ENCODE peak calls at places on chromosomes 6 and 20, in ten cellular contexts. W is fibroblast of lung; X is uterus; M is kidney glomerular epithelial cell; A is GM20000; T is transverse colon; F is IMR-90; I is stimulated activated naive CD8-positive, alpha-beta T cell treated with anti-CD3 and anti-CD28 coated beads, Interleukin-15, Interleukin-2, amounts not matched to agents 100 U/mL and 50 U/mL, for 24 hours; U is activated T-helper 1 cell treated with anti-CD3 and anti-CD28 coated beads, Interleukin-12 subunit alpha, Interleukin-12 subunit beta, Interleukin-2, Interleukin-4 antibody, amounts not matched to agents 30 ng/mL and 10 ng/mL and 1 ng/mL, durations not matched to agents 14 hours and 24 hours and 36 hours; P is bronchial epithelial cell. R is an unnamed sample.

GRCh38 chr6:109236140-109237081 is 141.1 kb downstream of the CEP57L1 start:
- DNase-seq in M (no peak), W (no peak), F (no peak), U (peak), T (peak), P (no peak), X (no peak), I (peak), A (peak), R (peak)

GRCh38 chr6:83314693-83315092 is 116.2 kb downstream of the ME1 start:
- DNase-seq in M (no peak), F (no peak), T (no peak), A (no peak), U (no peak), X (no peak), I (no peak), P (no peak), W (no peak), R (no peak)

GRCh38 chr20:9981834-9982233 is 53.0 kb upstream of the ANKEF1 start:
- DNase-seq in A (no peak), P (no peak), I (no peak), M (no peak), U (no peak), X (no peak), F (no peak), T (peak), W (peak), R (peak)

GRCh38 chr6:19210849-19211590 is 626.1 kb upstream of the ID4 start:
- DNase-seq in T (no peak), A (no peak), M (no peak), X (no peak), U (no peak), P (no peak), W (no peak), I (peak), F (no peak), R (no peak)

GRCh38 chr20:49951160-49951559 is 15.0 kb downstream of the RNF114 start:
- DNase-seq in W (peak), M (no peak), F (peak), X (no peak), U (no peak), I (no peak), A (no peak), T (no peak), P (peak), R (no peak)

GRCh38 chr6:170031684-170032121 is 259.2 kb downstream of the DLL1 start:
- DNase-seq in W (no peak), X (no peak), T (peak), I (no peak), A (no peak), U (no peak), P (no peak), F (no peak), M (no peak), R (no peak)

GRCh38 chr6:87198496-87198895 is 43.1 kb downstream of the ZNF292 start:
- DNase-seq in P (no peak), U (no peak), M (no peak), X (no peak), T (no peak), W (peak), A (no peak), F (peak), I (no peak), R (no peak)

GRCh38 chr6:35078896-35079295 is 62.2 kb downstream of the TCP11 start:
- DNase-seq in A (no peak), W (no peak), T (no peak), P (no peak), I (no peak), M (no peak), X (no peak), U (no peak), F (no peak), R (no peak)

GRCh38 chr6:125816828-125817280 is 26.1 kb downstream of the NCOA7 start:
- DNase-seq in M (no peak), U (no peak), W (no peak), T (no peak), P (no peak), A (no peak), F (no peak), I (no peak), X (no peak), R (no peak)

GRCh38 chr6:110951986-110952794 is 6.3 kb upstream of the GTF3C6 start:
- DNase-seq in T (no peak), P (peak), A (no peak), I (no peak), F (peak), X (no peak), M (peak), W (peak), U (no peak), R (no peak)

GRCh38 chr20:53922901-53923314 is 147.5 kb downstream of the BCAS1 start:
- DNase-seq in P (peak), A (peak), X (no peak), M (no peak), T (peak), I (no peak), U (no peak), F (no peak), W (peak), R (no peak)

GRCh38 chr6:46486186-46486585 is 5.1 kb downstream of the RCAN2 start:
- DNase-seq in T (no peak), F (no peak), P (no peak), W (no peak), U (no peak), X (no peak), A (no peak), I (no peak), M (no peak), R (no peak)

GRCh38 chr20:63121749-63122405 is 94.1 kb downstream of the YTHDF1 start:
- DNase-seq in W (no peak), M (no peak), U (no peak), X (no peak), A (no peak), F (no peak), T (no peak), I (no peak), P (no peak), R (no peak)

GRCh38 chr6:125104425-125104824 is 49.1 kb upstream of the TPD52L1 start:
- DNase-seq in I (no peak), M (no peak), A (no peak), U (no peak), P (peak), F (peak), T (no peak), W (peak), X (no peak), R (no peak)

GRCh38 chr20:46523696-46524328 is 10.5 kb upstream of the ZNF334 start:
- DNase-seq in U (no peak), I (no peak), F (peak), W (peak), X (no peak), T (no peak), A (no peak), P (peak), M (no peak), R (no peak)

GRCh38 chr6:26240157-26240980 is 124.6 kb upstream of the BTN3A2 start:
- DNase-seq in U (peak), X (peak), A (peak), W (peak), T (peak), M (peak), F (peak), I (peak), P (peak), R (peak)

GRCh38 chr6:160510199-160510598 is 153.9 kb downstream of the LPA start:
- DNase-seq in I (no peak), P (peak), W (peak), M (no peak), X (no peak), F (peak), T (no peak), U (no peak), A (no peak), R (no peak)

GRCh38 chr6:41066867-41067304 is 5.3 kb downstream of the OARD1 start:
- DNase-seq in P (peak), U (peak), W (peak), A (peak), F (peak), M (peak), X (peak), T (peak), I (peak), R (peak)

GRCh38 chr6:132252113-132252512 is 149.2 kb downstream of the MOXD1 start:
- DNase-seq in W (no peak), A (no peak), P (peak), T (no peak), X (no peak), U (no peak), M (no peak), I (no peak), F (no peak), R (no peak)

GRCh38 chr20:37627060-37627766 is 66.6 kb upstream of the CTNNBL1 start:
- DNase-seq in P (peak), X (no peak), W (peak), M (peak), I (peak), T (no peak), U (peak), F (peak), A (peak), R (peak)

GRCh38 chr6:123418101-123418500 is 218.6 kb downstream of the TRDN start:
- DNase-seq in T (no peak), W (no peak), X (no peak), U (no peak), F (no peak), P (no peak), I (no peak), A (no peak), M (no peak), R (no peak)

GRCh38 chr6:72861059-72861458 is 239.2 kb downstream of the KCNQ5 start:
- DNase-seq in A (no peak), I (no peak), U (no peak), X (no peak), M (no peak), T (no peak), W (peak), F (peak), P (no peak), R (no peak)

GRCh38 chr6:157877573-157878011 is 54.5 kb downstream of the SNX9 start:
- DNase-seq in I (no peak), T (no peak), M (no peak), W (no peak), A (no peak), U (no peak), F (no peak), X (no peak), P (no peak), R (no peak)

GRCh38 chr6:158767714-158768113 is 51.5 kb downstream of the EZR start:
- DNase-seq in I (no peak), A (no peak), T (peak), P (no peak), M (no peak), X (no peak), W (no peak), F (no peak), U (no peak), R (no peak)

GRCh38 chr6:113630738-113631535 is 226.2 kb upstream of the MARCKS start:
- DNase-seq in X (no peak), A (peak), M (peak), U (no peak), P (peak), W (peak), F (peak), I (peak), T (peak), R (no peak)

GRCh38 chr6:130134594-130134993 is 88.2 kb downstream of the SAMD3 start:
- DNase-seq in I (no peak), T (no peak), M (no peak), U (no peak), A (no peak), P (no peak), X (no peak), W (no peak), F (peak), R (no peak)

GRCh38 chr6:47246556-47246955 is 63.1 kb downstream of the TNFRSF21 start:
- DNase-seq in X (no peak), U (no peak), A (no peak), M (no peak), P (no peak), F (no peak), I (no peak), T (no peak), W (no peak), R (no peak)

GRCh38 chr20:41697861-41698559 is 79.8 kb upstream of the CHD6 start:
- DNase-seq in U (peak), W (peak), P (peak), I (no peak), A (peak), T (no peak), M (peak), F (peak), X (no peak), R (no peak)

GRCh38 chr6:82959385-82959941 is 106.2 kb downstream of the UBE3D start:
- DNase-seq in T (no peak), U (no peak), M (no peak), X (no peak), I (no peak), P (no peak), A (no peak), F (peak), W (peak), R (no peak)